ENCODE peak calls at places on chromosome 14, in seven cellular contexts. C, W, I, O, Z, X and S are unnamed samples.

GRCh38 chr14:68576496-68577244 is 216.2 kb downstream of the ZFP36L1 start:
- DNase-seq in Z (no peak), C (no peak), I (peak), O (no peak), X (no peak), W (no peak), S (peak)

GRCh38 chr14:96852823-96853422 is 55.7 kb downstream of the VRK1 start:
- DNase-seq in X (peak), Z (peak), C (no peak), O (peak), I (peak), W (peak), S (peak)

GRCh38 chr14:98168196-98168985 is 1103.6 kb downstream of the BCL11B start:
- DNase-seq in I (no peak), C (no peak), X (no peak), O (no peak), W (no peak), Z (no peak), S (no peak)

GRCh38 chr14:69170848-69171247 is 17.9 kb upstream of the DCAF5 start:
- DNase-seq in O (no peak), W (no peak), Z (peak), I (no peak), X (no peak), C (no peak), S (peak)

GRCh38 chr14:55794655-55795583 is 214.9 kb downstream of the KTN1 start:
- DNase-seq in C (no peak), I (peak), O (no peak), Z (peak), X (no peak), W (no peak), S (peak)

GRCh38 chr14:54708161-54708560 is 141.2 kb downstream of the SAMD4A start:
- DNase-seq in Z (no peak), C (no peak), W (no peak), O (no peak), X (no peak), I (no peak), S (no peak)

GRCh38 chr14:72178517-72178916 is 246.3 kb downstream of the RGS6 start:
- DNase-seq in Z (no peak), C (no peak), X (peak), I (no peak), O (no peak), W (no peak), S (no peak)

GRCh38 chr14:51701956-51702355 is 50.2 kb downstream of the FRMD6 start:
- DNase-seq in W (no peak), Z (no peak), C (no peak), I (no peak), O (no peak), X (peak), S (no peak)

GRCh38 chr14:62289471-62289870 is 527.3 kb downstream of the SNAPC1 start:
- DNase-seq in C (no peak), W (no peak), O (no peak), X (no peak), Z (peak), I (no peak), S (peak)

GRCh38 chr14:61574514-61574807 is 120.9 kb upstream of the HIF1A start:
- DNase-seq in C (no peak), Z (peak), X (no peak), W (no peak), I (no peak), O (no peak), S (no peak)

GRCh38 chr14:78752789-78753188 is 582.6 kb downstream of the NRXN3 start:
- DNase-seq in I (peak), Z (no peak), O (no peak), X (no peak), W (no peak), C (no peak), S (peak)

GRCh38 chr14:50796391-50796790 is 34.6 kb downstream of the NIN start:
- DNase-seq in I (no peak), C (no peak), W (no peak), Z (no peak), X (no peak), O (no peak), S (no peak)

GRCh38 chr14:97517566-97518234 is 720.5 kb downstream of the VRK1 start:
- DNase-seq in Z (no peak), X (no peak), I (no peak), O (no peak), W (no peak), C (no peak), S (no peak)

GRCh38 chr14:71754422-71755095 is 177.7 kb upstream of the RGS6 start:
- DNase-seq in X (peak), C (no peak), W (no peak), Z (no peak), O (no peak), I (no peak), S (no peak)

GRCh38 chr14:55077155-55077554 is 25.7 kb downstream of the MAPK1IP1L start:
- DNase-seq in W (no peak), I (peak), X (peak), Z (peak), O (no peak), C (no peak), S (peak)

GRCh38 chr14:31194661-31195060 is 12.9 kb downstream of the HECTD1 start:
- DNase-seq in W (no peak), I (no peak), O (no peak), C (no peak), X (no peak), Z (no peak), S (no peak)

GRCh38 chr14:55976219-55976618 is 142.0 kb upstream of the PELI2 start:
- DNase-seq in I (peak), C (no peak), W (no peak), O (no peak), Z (no peak), X (no peak), S (no peak)

GRCh38 chr14:56205906-56206305 is 87.7 kb downstream of the PELI2 start:
- DNase-seq in C (no peak), I (no peak), Z (peak), O (no peak), W (no peak), X (no peak), S (no peak)

GRCh38 chr14:69535230-69535848 is 39.3 kb downstream of the CCDC177 start:
- DNase-seq in X (peak), I (peak), W (no peak), Z (peak), C (peak), O (peak), S (peak)

GRCh38 chr14:37712976-37713431 is 117.6 kb downstream of the TTC6 start:
- DNase-seq in I (no peak), X (no peak), O (no peak), W (no peak), C (no peak), Z (peak), S (no peak)